ENCODE peak calls at places on chromosome 20, in seven cellular contexts. T, K, R, G, W, V and N are unnamed samples. For H4K20me1, the result is how much of the 10 kb centered on the place peaks cover.

GRCh38 chr20:41098703-41099250 is 38.6 kb upstream of the PLCG1 start:
- DNase-seq in V (peak), W (no peak), T (no peak), G (no peak), K (no peak), R (no peak), N (no peak)

GRCh38 chr20:36544134-36545018 is 3.1 kb downstream of the MYL9 start:
- DNase-seq in V (no peak), R (no peak), G (no peak), W (no peak), K (no peak), T (peak), N (no peak)

GRCh38 chr20:17679786-17680127 is 2.3 kb downstream of the RRBP1 start:
- DNase-seq in K (no peak), T (peak), G (no peak), W (no peak), V (no peak), R (no peak), N (peak)

GRCh38 chr20:58173930-58174707 is 54.3 kb downstream of the ANKRD60 start:
- DNase-seq in K (no peak), T (no peak), R (no peak), W (no peak), G (no peak), V (peak), N (no peak)

GRCh38 chr20:49344975-49345374 is 67.1 kb upstream of the ZNFX1 start:
- DNase-seq in K (no peak), V (peak), T (peak), G (no peak), W (no peak), R (no peak), N (no peak)

GRCh38 chr20:57985278-57985677 is 243.2 kb downstream of the ANKRD60 start:
- DNase-seq in T (no peak), R (no peak), K (no peak), W (no peak), G (no peak), V (no peak), N (no peak)

GRCh38 chr20:20731945-20732296 is 19.5 kb upstream of the RALGAPA2 start:
- DNase-seq in T (peak), W (no peak), V (no peak), G (no peak), K (no peak), R (no peak), N (no peak)

GRCh38 chr20:48115511-48115910 is 330.2 kb upstream of the SULF2 start:
- DNase-seq in W (no peak), G (no peak), R (no peak), T (no peak), V (no peak), K (no peak), N (no peak)

GRCh38 chr20:18506744-18507143 is 996 bp upstream of the SEC23B start:
- DNase-seq in G (no peak), R (no peak), K (no peak), T (no peak), W (no peak), V (no peak), N (peak)

GRCh38 chr20:13355386-13355785 is 134.3 kb downstream of the ISM1 start:
- DNase-seq in G (no peak), T (no peak), V (no peak), W (no peak), R (peak), K (no peak), N (no peak)

GRCh38 chr20:17394411-17394810 is 136.8 kb downstream of the BFSP1 start:
- DNase-seq in K (peak), G (no peak), V (no peak), R (no peak), T (no peak), W (no peak), N (no peak)

GRCh38 chr20:32210206-32210605 is 2.5 kb downstream of the POFUT1 start:
- DNase-seq in G (no peak), R (no peak), V (no peak), K (no peak), W (no peak), T (no peak), N (no peak)

GRCh38 chr20:37397076-37397953 is 51.4 kb downstream of the SRC start:
- DNase-seq in G (peak), K (no peak), T (no peak), W (peak), R (peak), V (no peak), N (peak)

GRCh38 chr20:1898496-1899168 is 3.4 kb downstream of the SIRPA start:
- DNase-seq in W (no peak), R (no peak), K (no peak), T (no peak), V (no peak), G (no peak), N (no peak)

GRCh38 chr20:31712112-31712553 is 10.5 kb downstream of the BCL2L1 start:
- DNase-seq in W (no peak), V (no peak), G (peak), T (no peak), K (no peak), R (peak), N (peak)

GRCh38 chr20:8434326-8434876 is 302.3 kb downstream of the PLCB1 start:
- DNase-seq in K (no peak), T (no peak), G (no peak), V (no peak), R (no peak), W (no peak), N (no peak)

DNA sequence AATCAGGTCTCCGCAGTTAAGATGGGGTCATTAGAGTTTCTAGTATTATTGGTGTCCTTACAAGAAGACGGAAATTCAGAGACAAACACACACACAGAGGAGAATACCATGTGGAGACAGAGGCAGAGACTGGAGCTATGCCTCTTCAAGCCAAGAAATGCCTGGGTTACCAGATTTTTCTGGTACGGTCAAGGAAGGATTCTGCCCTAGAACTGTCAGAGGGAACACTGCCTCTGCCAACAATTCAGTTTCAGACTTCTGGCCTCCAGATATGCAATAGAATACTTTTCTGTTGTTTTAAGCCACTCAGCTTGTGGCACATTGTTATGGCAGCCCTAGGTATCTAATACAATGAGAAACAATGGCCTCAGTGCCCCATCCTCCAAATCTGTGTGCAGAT is 18.9 kb downstream of the TRMT6 start:
- DNase-seq in G (no peak), W (no peak), R (no peak), T (no peak), V (no peak), K (no peak), N (no peak)
- H4K20me1 ChIP-seq in G (under half), W (under half), R (under half), T (under half), V (under half), K (under half), N (under half)

DNA sequence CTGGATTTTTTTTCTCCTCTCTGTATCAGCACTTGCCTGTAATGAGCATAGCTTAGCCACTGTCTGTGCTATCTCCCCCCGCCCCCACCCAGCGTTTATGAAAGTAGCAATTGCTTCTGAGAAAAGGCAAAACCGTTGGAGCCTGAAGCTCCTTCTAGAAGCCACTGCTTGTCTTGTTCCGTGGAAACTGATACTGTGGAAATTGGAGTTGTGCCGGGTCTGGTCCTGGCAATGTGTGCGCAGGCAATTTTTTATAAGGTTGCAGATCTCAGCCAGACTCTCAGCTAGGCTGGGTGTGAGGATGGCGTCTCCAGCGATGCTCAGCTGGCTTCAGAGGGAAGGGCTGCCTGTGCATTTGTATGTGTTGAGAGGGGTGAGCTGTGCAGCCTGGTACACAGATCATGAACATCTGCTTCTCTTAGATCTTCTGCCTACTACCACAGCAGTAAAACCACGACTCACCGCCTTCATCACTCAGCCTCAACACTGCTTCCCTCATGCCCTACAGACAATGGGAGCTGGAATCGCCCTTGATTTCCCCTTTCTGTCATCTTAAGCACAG is 72.4 kb upstream of the GTSF1L start:
- DNase-seq in T (no peak), G (no peak), R (no peak), V (peak), K (no peak), W (no peak), N (no peak)
- TF ChIP-seq POLR2AphosphoS5 in T (no peak), G (no peak), R (no peak), V (no peak), K (no peak), W (no peak), N (no peak)

GRCh38 chr20:34062651-34063482 is 49.2 kb downstream of the EIF2S2 start:
- DNase-seq in W (no peak), R (no peak), V (no peak), G (no peak), K (no peak), T (no peak), N (no peak)
- H4K20me1 ChIP-seq in W (under half), R (half or more), V (half or more), G (under half), K (under half), T (under half), N (half or more)

GRCh38 chr20:35171438-35171752 is 477 bp upstream of the PROCR start:
- DNase-seq in V (no peak), W (no peak), T (no peak), K (no peak), G (no peak), R (no peak), N (no peak)

GRCh38 chr20:35174458-35175216 is 2.8 kb downstream of the PROCR start:
- DNase-seq in G (peak), K (no peak), R (peak), T (peak), W (no peak), V (peak), N (peak)

GRCh38 chr20:35173576-35174192 is 1.8 kb downstream of the PROCR start:
- DNase-seq in W (no peak), G (no peak), T (peak), K (no peak), R (no peak), V (no peak), N (no peak)

GRCh38 chr20:35172434-35172806 is 548 bp downstream of the PROCR start:
- DNase-seq in R (no peak), K (no peak), V (peak), W (no peak), T (no peak), G (no peak), N (no peak)

GRCh38 chr20:35171753-35172433 is at the start of gene PROCR:
- DNase-seq in R (no peak), T (peak), G (peak), V (peak), K (peak), W (no peak), N (peak)
- TF ChIP-seq POLR2AphosphoS5 in R (no peak), T (peak), G (no peak), V (no peak), K (peak), W (no peak), N (no peak)

GRCh38 chr20:46053416-46053815 is 24.4 kb downstream of the SLC12A5 start:
- DNase-seq in G (no peak), W (no peak), V (no peak), K (no peak), R (no peak), T (no peak), N (no peak)
- H4K20me1 ChIP-seq in G (under half), W (under half), V (under half), K (under half), R (under half), T (under half), N (under half)

DNA sequence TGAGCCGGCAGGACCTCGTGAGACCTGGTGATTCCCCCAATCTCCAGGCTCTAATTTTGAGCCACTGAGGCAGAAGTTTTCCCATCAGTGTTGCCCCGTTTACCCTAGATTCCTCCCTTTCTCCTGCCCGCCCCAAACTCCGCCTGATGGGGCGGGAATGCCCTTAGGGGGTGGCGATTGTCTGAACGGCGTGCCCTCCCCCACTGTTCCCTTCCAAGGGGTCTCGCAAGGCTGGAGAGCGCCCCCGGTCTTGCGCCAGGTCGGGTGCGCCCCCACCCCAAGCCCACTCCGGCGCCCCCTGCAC is 495 bp downstream of the ZFP64 start:
- DNase-seq in V (no peak), K (no peak), G (no peak), T (no peak), W (no peak), R (no peak), N (peak)
- TF ChIP-seq POLR2AphosphoS5 in V (no peak), K (no peak), G (no peak), T (no peak), W (no peak), R (no peak), N (peak)